ENCODE peak calls at places on chromosomes 5 and 9, in six cellular contexts. F is NCI-H146, B is islet precursor cell, P is suprapubic skin, U is GM18507, G is Daoy. H is an unnamed sample.

GRCh38 chr9:1294641-1295040 is 244.5 kb downstream of the DMRT2 start:
- DNase-seq in P (no peak), G (no peak), U (no peak), F (no peak), B (no peak), H (no peak)

GRCh38 chr9:82273121-82273520 is 284.5 kb downstream of the SPATA31D1 start:
- DNase-seq in G (no peak), P (no peak), B (no peak), U (no peak), F (no peak), H (peak; percentile 5)

GRCh38 chr9:120100595-120100994 is 479.4 kb downstream of the CDK5RAP2 start:
- DNase-seq in G (no peak), P (no peak), B (peak; percentile 36), F (no peak), U (no peak), H (no peak)

GRCh38 chr5:122101636-122102285 is 23.7 kb upstream of the LOX start:
- DNase-seq in P (no peak), F (peak; percentile 44), B (no peak), U (no peak), G (peak; percentile 52), H (peak; percentile 54)

GRCh38 chr9:5493597-5494511 is 16.5 kb upstream of the PDCD1LG2 start:
- DNase-seq in P (no peak), B (no peak), G (peak; percentile 91), U (peak; percentile 48), F (no peak), H (peak; percentile 51)

GRCh38 chr5:93990504-93991085 is 249.2 kb upstream of the POU5F2 start:
- DNase-seq in U (no peak), G (no peak), F (peak; percentile 38), P (no peak), B (peak; percentile 53), H (no peak)

GRCh38 chr9:126695186-126696090 is 81.7 kb downstream of the LMX1B start:
- DNase-seq in F (no peak), G (peak; percentile 2), B (peak; percentile 52), P (peak; percentile 52), U (no peak), H (no peak)

GRCh38 chr5:135367070-135367469 is 32.0 kb downstream of the MACROH2A1 start:
- DNase-seq in G (no peak), F (no peak), U (no peak), P (no peak), B (no peak), H (no peak)

GRCh38 chr5:126234563-126235195 is 188.5 kb upstream of the GRAMD2B start:
- DNase-seq in P (no peak), U (no peak), G (peak; percentile 24), F (peak; percentile 26), B (peak; percentile 59), H (no peak)

GRCh38 chr5:172473427-172473826 is 19.1 kb upstream of the SH3PXD2B start:
- DNase-seq in B (no peak), F (no peak), P (no peak), U (no peak), G (no peak), H (no peak)

GRCh38 chr9:88803551-88804288 is 187.5 kb upstream of the S1PR3 start:
- DNase-seq in U (no peak), F (no peak), P (no peak), B (peak; percentile 12), G (peak; percentile 57), H (no peak)

GRCh38 chr9:128558431-128559310 is 6.3 kb downstream of the SPTAN1 start:
- DNase-seq in F (no peak), U (peak; percentile 53), G (peak; percentile 92), B (peak; percentile 88), P (peak; percentile 88), H (peak; percentile 41)